ENCODE peak calls at places on chromosome 12, in four cellular contexts. One of them, this sample, is unnamed.

GRCh38 chr12:78002878-78003277 is 172.2 kb downstream of the NAV3 start:
- DNase-seq in naive thymus-derived CD8-positive, alpha-beta T cell: no peak
- DNase-seq in germinal center: no peak
- DNase-seq in breast epithelium: no peak
- DNase-seq in this sample: no peak

GRCh38 chr12:92452763-92453162 is 250.0 kb upstream of the PLEKHG7 start:
- DNase-seq in naive thymus-derived CD8-positive, alpha-beta T cell: no peak
- DNase-seq in breast epithelium: no peak
- DNase-seq in germinal center: no peak
- DNase-seq in this sample: no peak

GRCh38 chr12:63942464-63943241 is 98.2 kb downstream of the SRGAP1 start:
- DNase-seq in naive thymus-derived CD8-positive, alpha-beta T cell: no peak
- DNase-seq in breast epithelium: no peak
- DNase-seq in germinal center: no peak
- DNase-seq in this sample: no peak

GRCh38 chr12:72271401-72271740 is 799 bp upstream of the TRHDE start:
- DNase-seq in germinal center: no peak
- DNase-seq in breast epithelium: no peak
- DNase-seq in naive thymus-derived CD8-positive, alpha-beta T cell: no peak
- DNase-seq in this sample: no peak

GRCh38 chr12:129331356-129332085 is 478.2 kb downstream of the GLT1D1 start:
- DNase-seq in naive thymus-derived CD8-positive, alpha-beta T cell: no peak
- DNase-seq in germinal center: no peak
- DNase-seq in breast epithelium: no peak
- DNase-seq in this sample: no peak

GRCh38 chr12:124259168-124260066 is 35.5 kb upstream of the RFLNA start:
- DNase-seq in breast epithelium: no peak
- DNase-seq in naive thymus-derived CD8-positive, alpha-beta T cell: no peak
- DNase-seq in germinal center: no peak
- DNase-seq in this sample: no peak

GRCh38 chr12:27696864-27697564 is 767 bp downstream of the REP15 start:
- DNase-seq in naive thymus-derived CD8-positive, alpha-beta T cell: no peak
- DNase-seq in germinal center: no peak
- DNase-seq in breast epithelium: no peak
- DNase-seq in this sample: no peak

GRCh38 chr12:52648012-52648550 is 3.9 kb downstream of the KRT2 start:
- DNase-seq in germinal center: no peak
- DNase-seq in breast epithelium: no peak
- DNase-seq in naive thymus-derived CD8-positive, alpha-beta T cell: no peak
- DNase-seq in this sample: no peak

GRCh38 chr12:79547044-79547734 is 143.6 kb downstream of the PAWR start:
- DNase-seq in naive thymus-derived CD8-positive, alpha-beta T cell: no peak
- DNase-seq in germinal center: no peak
- DNase-seq in breast epithelium: peak
- DNase-seq in this sample: no peak

GRCh38 chr12:121223283-121223946 is 13.5 kb downstream of the P2RX4 start:
- DNase-seq in breast epithelium: no peak
- DNase-seq in germinal center: no peak
- DNase-seq in naive thymus-derived CD8-positive, alpha-beta T cell: no peak
- DNase-seq in this sample: peak

GRCh38 chr12:14185441-14186192 is 179.9 kb upstream of the ATF7IP start:
- DNase-seq in naive thymus-derived CD8-positive, alpha-beta T cell: no peak
- DNase-seq in germinal center: peak
- DNase-seq in breast epithelium: no peak
- DNase-seq in this sample: no peak

GRCh38 chr12:114835031-114835430 is 151.1 kb upstream of the TBX3 start:
- DNase-seq in naive thymus-derived CD8-positive, alpha-beta T cell: no peak
- DNase-seq in breast epithelium: no peak
- DNase-seq in germinal center: no peak
- DNase-seq in this sample: no peak

GRCh38 chr12:124093297-124093696 is 120.3 kb downstream of the ZNF664 start:
- DNase-seq in naive thymus-derived CD8-positive, alpha-beta T cell: no peak
- DNase-seq in breast epithelium: no peak
- DNase-seq in germinal center: no peak
- DNase-seq in this sample: no peak

GRCh38 chr12:89252284-89252683 is 100.0 kb downstream of the DUSP6 start:
- DNase-seq in breast epithelium: no peak
- DNase-seq in germinal center: no peak
- DNase-seq in naive thymus-derived CD8-positive, alpha-beta T cell: no peak
- DNase-seq in this sample: no peak

GRCh38 chr12:24012528-24012927 is 63.1 kb upstream of the SOX5 start:
- DNase-seq in naive thymus-derived CD8-positive, alpha-beta T cell: no peak
- DNase-seq in breast epithelium: no peak
- DNase-seq in germinal center: no peak
- DNase-seq in this sample: no peak

GRCh38 chr12:14153803-14154202 is 172.4 kb upstream of the GRIN2B start:
- DNase-seq in germinal center: no peak
- DNase-seq in naive thymus-derived CD8-positive, alpha-beta T cell: no peak
- DNase-seq in breast epithelium: no peak
- DNase-seq in this sample: no peak

GRCh38 chr12:8154526-8154925 is 2.3 kb upstream of the ZNF705A start:
- DNase-seq in breast epithelium: no peak
- DNase-seq in germinal center: no peak
- DNase-seq in naive thymus-derived CD8-positive, alpha-beta T cell: no peak
- DNase-seq in this sample: no peak

GRCh38 chr12:112961074-112961473 is 17.2 kb upstream of the OAS2 start:
- DNase-seq in germinal center: peak
- DNase-seq in naive thymus-derived CD8-positive, alpha-beta T cell: no peak
- DNase-seq in breast epithelium: no peak
- DNase-seq in this sample: no peak

GRCh38 chr12:80679346-80680131 is 27.9 kb upstream of the MYF6 start:
- DNase-seq in naive thymus-derived CD8-positive, alpha-beta T cell: no peak
- DNase-seq in breast epithelium: no peak
- DNase-seq in germinal center: no peak
- DNase-seq in this sample: no peak

GRCh38 chr12:54229624-54230212 is 40.9 kb upstream of the SMUG1 start:
- DNase-seq in breast epithelium: no peak
- DNase-seq in naive thymus-derived CD8-positive, alpha-beta T cell: no peak
- DNase-seq in germinal center: no peak
- DNase-seq in this sample: no peak

GRCh38 chr12:93743999-93744689 is 67.0 kb downstream of the CRADD start:
- DNase-seq in naive thymus-derived CD8-positive, alpha-beta T cell: no peak
- DNase-seq in germinal center: no peak
- DNase-seq in breast epithelium: peak
- DNase-seq in this sample: no peak

GRCh38 chr12:32353540-32353939 is 45.8 kb upstream of the FGD4 start:
- DNase-seq in breast epithelium: no peak
- DNase-seq in germinal center: no peak
- DNase-seq in naive thymus-derived CD8-positive, alpha-beta T cell: no peak
- DNase-seq in this sample: no peak

GRCh38 chr12:49809369-49810158 is 18.6 kb downstream of the NCKAP5L start:
- DNase-seq in naive thymus-derived CD8-positive, alpha-beta T cell: no peak
- DNase-seq in breast epithelium: no peak
- DNase-seq in germinal center: no peak
- DNase-seq in this sample: no peak

GRCh38 chr12:107236824-107237467 is 143.6 kb upstream of the CRY1 start:
- DNase-seq in breast epithelium: no peak
- DNase-seq in naive thymus-derived CD8-positive, alpha-beta T cell: no peak
- DNase-seq in germinal center: no peak
- DNase-seq in this sample: no peak

GRCh38 chr12:32107376-32108267 is 975 bp downstream of the BICD1 start:
- DNase-seq in naive thymus-derived CD8-positive, alpha-beta T cell: no peak
- DNase-seq in breast epithelium: peak
- DNase-seq in germinal center: peak
- DNase-seq in this sample: no peak

GRCh38 chr12:120100630-120101029 is 15.9 kb downstream of the RAB35 start:
- DNase-seq in germinal center: no peak
- DNase-seq in naive thymus-derived CD8-positive, alpha-beta T cell: no peak
- DNase-seq in breast epithelium: no peak
- DNase-seq in this sample: no peak

GRCh38 chr12:78396538-78396937 is 468.0 kb upstream of the SYT1 start:
- DNase-seq in germinal center: no peak
- DNase-seq in breast epithelium: no peak
- DNase-seq in naive thymus-derived CD8-positive, alpha-beta T cell: no peak
- DNase-seq in this sample: no peak

This sample was measured in CD8-positive, alpha-beta memory T cell.